ENCODE peak calls at places on chromosomes 12 and 14, in four cellular contexts. Y is glutamatergic neuron; V is CD4-positive, CD25-positive, alpha-beta regulatory T cell; T is activated naive CD8-positive, alpha-beta T cell treated with anti-CD3 and anti-CD28 coated beads for 36 hours. I is an unnamed sample.

GRCh38 chr12:78120866-78121590 is 290.3 kb downstream of the NAV3 start:
- DNase-seq in Y (no peak), V (no peak), T (no peak), I (no peak)

GRCh38 chr14:32711103-32711680 is 227.5 kb upstream of the NPAS3 start:
- DNase-seq in Y (no peak), V (no peak), T (no peak), I (peak)

GRCh38 chr12:81274619-81275018 is 196.7 kb downstream of the ACSS3 start:
- DNase-seq in Y (no peak), V (no peak), T (no peak), I (no peak)

GRCh38 chr12:106362971-106363370 is 5.4 kb downstream of the POLR3B start:
- DNase-seq in Y (no peak), V (no peak), T (no peak), I (no peak)

GRCh38 chr14:68507544-68508081 is 285.3 kb downstream of the ZFP36L1 start:
- DNase-seq in Y (no peak), V (peak), T (no peak), I (no peak)

GRCh38 chr14:61257469-61258057 is 23.6 kb downstream of the TMEM30B start:
- DNase-seq in Y (no peak), V (no peak), T (no peak), I (no peak)

GRCh38 chr12:122830517-122831214 is 4.6 kb upstream of the HIP1R start:
- DNase-seq in Y (no peak), V (no peak), T (no peak), I (no peak)

GRCh38 chr12:65779091-65779642 is 45.1 kb upstream of the HMGA2 start:
- DNase-seq in Y (no peak), V (no peak), T (no peak), I (no peak)

GRCh38 chr12:117564885-117565284 is 203.5 kb upstream of the NOS1 start:
- DNase-seq in Y (no peak), V (no peak), T (no peak), I (peak)

GRCh38 chr14:68451676-68452387 is 341.0 kb downstream of the ZFP36L1 start:
- DNase-seq in Y (no peak), V (no peak), T (no peak), I (peak)

GRCh38 chr12:75859868-75860267 is 171.7 kb downstream of the PHLDA1 start:
- DNase-seq in Y (no peak), V (no peak), T (no peak), I (no peak)

GRCh38 chr12:29889737-29890136 is 106.0 kb upstream of the TMTC1 start:
- DNase-seq in Y (peak), V (no peak), T (no peak), I (peak)

GRCh38 chr12:47818701-47819543 is 781 bp downstream of the HDAC7 start:
- DNase-seq in Y (peak), V (peak), T (peak), I (peak)

GRCh38 chr14:24297190-24297964 is 2.2 kb downstream of the DHRS1 start:
- DNase-seq in Y (no peak), V (no peak), T (no peak), I (no peak)

GRCh38 chr14:49975286-49975685 is 82.4 kb downstream of the ARF6 start:
- DNase-seq in Y (no peak), V (no peak), T (no peak), I (no peak)

GRCh38 chr14:61561144-61561543 is 134.2 kb upstream of the HIF1A start:
- DNase-seq in Y (no peak), V (no peak), T (no peak), I (peak)

GRCh38 chr14:29799718-29800117 is 127.9 kb downstream of the PRKD1 start:
- DNase-seq in Y (no peak), V (no peak), T (no peak), I (no peak)

GRCh38 chr12:121159467-121160307 is 27.0 kb downstream of the P2RX7 start:
- DNase-seq in Y (no peak), V (no peak), T (no peak), I (no peak)

GRCh38 chr14:46063872-46064271 is 587.7 kb downstream of the RPL10L start:
- DNase-seq in Y (no peak), V (no peak), T (no peak), I (no peak)

GRCh38 chr14:23099212-23099861 is 4.0 kb downstream of the C14orf119 start:
- DNase-seq in Y (no peak), V (no peak), T (no peak), I (no peak)

GRCh38 chr12:109567296-109567695 is 6.0 kb downstream of the MMAB start:
- DNase-seq in Y (no peak), V (no peak), T (no peak), I (no peak)

GRCh38 chr12:22543246-22544037 is 900 bp downstream of the C2CD5 start:
- DNase-seq in Y (peak), V (peak), T (peak), I (peak)

GRCh38 chr12:131432532-131433260 is 278.2 kb upstream of the SFSWAP start:
- DNase-seq in Y (no peak), V (no peak), T (no peak), I (no peak)

GRCh38 chr14:65461730-65462129 is 49.2 kb downstream of the FUT8 start:
- DNase-seq in Y (no peak), V (no peak), T (no peak), I (no peak)

GRCh38 chr12:110084314-110085015 is 36.1 kb upstream of the C12orf76 start:
- DNase-seq in Y (no peak), V (no peak), T (no peak), I (no peak)

GRCh38 chr14:96904201-96904600 is 107.0 kb downstream of the VRK1 start:
- DNase-seq in Y (no peak), V (no peak), T (no peak), I (no peak)

GRCh38 chr12:12236896-12237295 is 29.9 kb downstream of the LRP6 start:
- DNase-seq in Y (no peak), V (no peak), T (no peak), I (no peak)

GRCh38 chr14:104877806-104878550 is 12.9 kb downstream of the CEP170B start:
- DNase-seq in Y (no peak), V (no peak), T (no peak), I (no peak)

GRCh38 chr12:3275171-3276041 is 198.2 kb downstream of the TSPAN9 start:
- DNase-seq in Y (peak), V (peak), T (peak), I (peak)

GRCh38 chr12:48201516-48201915 is 1.6 kb downstream of the OR10AD1 start:
- DNase-seq in Y (no peak), V (no peak), T (no peak), I (no peak)

GRCh38 chr12:116304621-116305020 is 27.1 kb upstream of the MED13L start:
- DNase-seq in Y (no peak), V (no peak), T (no peak), I (no peak)

GRCh38 chr12:130186631-130187269 is 24.5 kb downstream of the FZD10 start:
- DNase-seq in Y (no peak), V (no peak), T (no peak), I (no peak)

GRCh38 chr12:57160741-57161140 is 13.3 kb upstream of the LRP1-AS start:
- DNase-seq in Y (no peak), V (no peak), T (no peak), I (no peak)

GRCh38 chr12:1533602-1534304 is 60.6 kb downstream of the FBXL14 start:
- DNase-seq in Y (peak), V (no peak), T (peak), I (peak)

GRCh38 chr12:110102255-110102654 is 21.9 kb upstream of the IFT81 start:
- DNase-seq in Y (peak), V (no peak), T (peak), I (no peak)

GRCh38 chr14:97456958-97457357 is 659.8 kb downstream of the VRK1 start:
- DNase-seq in Y (no peak), V (no peak), T (peak), I (no peak)